ENCODE peak calls at places on chromosomes 16 and 17, in nine cellular contexts. T is HT1080; Y is gastrocnemius medialis; K is activated CD8-positive, alpha-beta T cell treated with anti-CD3 and anti-CD28 coated beads for 36 hours; G is T1000; P is uterus; F is myocyte; L is activated CD4-positive, alpha-beta memory T cell treated with anti-CD3 and anti-CD28 coated beads, Interleukin-2, amount 10 ng/mL, durations not matched to agents 7 days and 5 days; E is H9. S is an unnamed sample.

GRCh38 chr17:2282297-2282873 is 21.2 kb downstream of the SMG6 start:
- DNase-seq in T (peak; percentile 72), F (peak; percentile 80), Y (no peak), L (no peak), G (no peak), E (peak; percentile 37), P (no peak), K (no peak), S (no peak)

GRCh38 chr17:38864636-38865398 is 5.0 kb upstream of the LASP1 start:
- DNase-seq in P (no peak), F (no peak), K (no peak), G (no peak), E (peak; percentile 74), T (peak; percentile 68), Y (no peak), L (no peak), S (no peak)

GRCh38 chr17:27384261-27384701 is 72.0 kb upstream of the KSR1 start:
- DNase-seq in K (no peak), G (peak; percentile 99), Y (peak; percentile 56), L (no peak), F (peak; percentile 99), T (peak; percentile 99), E (no peak), P (peak; percentile 60), S (peak; percentile 89)

GRCh38 chr16:84368327-84368996 is at the start of gene ATP2C2:
- DNase-seq in E (peak; percentile 92), L (no peak), K (no peak), G (no peak), P (no peak), T (no peak), Y (no peak), F (no peak), S (no peak)

GRCh38 chr17:82054351-82055022 is 2.8 kb downstream of the GPS1 start:
- DNase-seq in P (no peak), L (no peak), Y (no peak), T (no peak), K (no peak), F (no peak), E (no peak), G (no peak), S (no peak)

GRCh38 chr16:30068750-30069574 is 3.4 kb downstream of the ALDOA start:
- DNase-seq in P (no peak), G (no peak), Y (no peak), E (no peak), F (peak; percentile 36), T (no peak), K (peak; percentile 77), L (peak; percentile 62), S (no peak)

GRCh38 chr17:77968788-77969187 is 10.3 kb downstream of the TNRC6C start:
- DNase-seq in Y (no peak), K (no peak), E (no peak), P (no peak), G (no peak), L (no peak), F (no peak), T (no peak), S (no peak)

GRCh38 chr17:193841-194806 is 12.7 kb upstream of the DOC2B start:
- DNase-seq in G (no peak), P (no peak), F (no peak), T (no peak), E (no peak), K (no peak), Y (no peak), L (no peak), S (no peak)

GRCh38 chr17:46819906-46820351 is 1.4 kb upstream of the WNT3 start:
- DNase-seq in T (no peak), G (no peak), L (no peak), E (peak; percentile 77), Y (no peak), P (no peak), K (no peak), F (no peak), S (no peak)

GRCh38 chr17:77861981-77862645 is 96.4 kb upstream of the TNRC6C start:
- DNase-seq in L (no peak), Y (no peak), T (no peak), E (no peak), F (no peak), K (no peak), P (no peak), G (no peak), S (no peak)

GRCh38 chr16:29852654-29853053 is 10.4 kb downstream of the CDIPT start:
- DNase-seq in T (no peak), F (no peak), L (no peak), E (no peak), P (no peak), G (no peak), Y (no peak), K (no peak), S (peak; percentile 76)

S was measured in sigmoid colon.